ENCODE peak calls at places on chromosomes 1 and 21, in seven cellular contexts. P, A, D, F, T, Y and Q are unnamed samples.
A peak's percentile ranks its signal among the peaks of the same experiment; 100 is the strongest.

GRCh38 chr1:92556350-92556749 is 69.6 kb upstream of the GFI1 start:
- DNase-seq in P (no peak), A (no peak), D (no peak), F (no peak), T (no peak), Y (no peak), Q (no peak)

GRCh38 chr1:226479432-226479831 is 69.1 kb upstream of the STUM start:
- DNase-seq in P (no peak), A (no peak), D (no peak), F (no peak), T (no peak), Y (no peak), Q (peak; percentile 52)

GRCh38 chr21:15472641-15473040 is 257.1 kb upstream of the USP25 start:
- DNase-seq in P (no peak), A (no peak), D (no peak), F (no peak), T (no peak), Y (no peak), Q (no peak)

GRCh38 chr1:29208462-29208861 is 22.3 kb downstream of the MECR start:
- DNase-seq in P (no peak), A (no peak), D (no peak), F (no peak), T (no peak), Y (no peak), Q (no peak)

GRCh38 chr1:99849744-99850457 is at the start of gene AGL:
- DNase-seq in P (peak; percentile 87), A (peak; percentile 76), D (peak; percentile 48), F (peak; percentile 37), T (peak; percentile 85), Y (peak; percentile 28), Q (peak; percentile 37)

GRCh38 chr21:27532081-27532480 is 565.2 kb upstream of the ADAMTS5 start:
- DNase-seq in P (no peak), A (no peak), D (no peak), F (no peak), T (no peak), Y (no peak), Q (no peak)

GRCh38 chr1:52544665-52545525 is 8.0 kb downstream of the TUT4 start:
- DNase-seq in P (no peak), A (no peak), D (no peak), F (no peak), T (no peak), Y (no peak), Q (no peak)

GRCh38 chr1:202179828-202180750 is 13.5 kb upstream of the LGR6 start:
- DNase-seq in P (no peak), A (no peak), D (no peak), F (no peak), T (no peak), Y (no peak), Q (no peak)

GRCh38 chr1:66364578-66365391 is 169.2 kb upstream of the SGIP1 start:
- DNase-seq in P (no peak), A (no peak), D (no peak), F (no peak), T (no peak), Y (no peak), Q (peak; percentile 74)

GRCh38 chr1:159012495-159012894 is 2.8 kb downstream of the IFI16 start:
- DNase-seq in P (peak; percentile 58), A (no peak), D (no peak), F (no peak), T (peak; percentile 51), Y (no peak), Q (no peak)

GRCh38 chr1:207084701-207085180 is 3.9 kb upstream of the C4BPB start:
- DNase-seq in P (peak; percentile 53), A (peak; percentile 35), D (no peak), F (peak; percentile 8), T (peak; percentile 63), Y (no peak), Q (no peak)

GRCh38 chr21:34782666-34783365 is 114.0 kb downstream of the CLIC6 start:
- DNase-seq in P (no peak), A (no peak), D (no peak), F (no peak), T (no peak), Y (no peak), Q (no peak)

GRCh38 chr21:28554660-28555475 is 437.8 kb downstream of the LTN1 start:
- DNase-seq in P (no peak), A (no peak), D (no peak), F (no peak), T (no peak), Y (no peak), Q (no peak)

GRCh38 chr1:197862671-197863070 is 39.8 kb upstream of the C1orf53 start:
- DNase-seq in P (no peak), A (no peak), D (no peak), F (no peak), T (no peak), Y (no peak), Q (peak; percentile 2)

GRCh38 chr1:80778094-80778840 is 1022.5 kb upstream of the ADGRL2 start:
- DNase-seq in P (no peak), A (no peak), D (no peak), F (no peak), T (no peak), Y (no peak), Q (no peak)

GRCh38 chr21:39863111-39863510 is 4.1 kb upstream of the PCP4 start:
- DNase-seq in P (no peak), A (no peak), D (no peak), F (no peak), T (no peak), Y (no peak), Q (peak; percentile 12)

DNA sequence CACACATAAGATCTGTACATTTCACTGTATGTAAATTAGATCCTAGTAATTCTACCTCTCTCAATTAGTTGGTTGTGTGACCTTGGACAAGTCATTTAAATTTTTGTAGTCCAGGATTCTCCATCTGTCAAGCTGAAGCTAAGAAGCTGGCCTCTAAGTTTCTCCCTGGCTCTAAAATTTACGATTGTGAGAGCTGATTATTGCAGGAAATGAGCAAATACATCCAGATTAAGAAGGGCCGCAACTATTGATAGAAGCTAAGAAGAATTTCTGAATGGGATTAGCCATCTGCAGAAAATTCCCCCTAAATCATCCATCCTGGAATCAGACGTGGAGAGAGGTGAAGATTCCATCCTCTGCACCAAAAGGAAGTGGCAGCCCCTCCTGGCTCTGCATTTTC is 55.0 kb downstream of the HIVEP3 start:
- DNase-seq in P (no peak), A (no peak), D (no peak), F (no peak), T (no peak), Y (no peak), Q (no peak)
- H3K27ac ChIP-seq in P (no peak overlapping the region), A (no peak overlapping the region), D (no peak overlapping the region), F (no peak overlapping the region), T (no peak overlapping the region), Y (no peak overlapping the region), Q (no peak overlapping the region)

GRCh38 chr1:84582802-84583587 is 8.8 kb upstream of the CTBS start:
- DNase-seq in P (no peak), A (no peak), D (no peak), F (no peak), T (no peak), Y (no peak), Q (no peak)

GRCh38 chr1:84585803-84586202 is 11.6 kb upstream of the CTBS start:
- DNase-seq in P (no peak), A (no peak), D (no peak), F (no peak), T (no peak), Y (no peak), Q (no peak)

GRCh38 chr1:84581648-84582047 is 7.4 kb upstream of the CTBS start:
- DNase-seq in P (no peak), A (no peak), D (no peak), F (no peak), T (no peak), Y (no peak), Q (no peak)

GRCh38 chr1:84584126-84584525 is 9.9 kb upstream of the CTBS start:
- DNase-seq in P (no peak), A (no peak), D (no peak), F (no peak), T (no peak), Y (no peak), Q (no peak)

GRCh38 chr1:84583648-84584047 is 9.4 kb upstream of the CTBS start:
- DNase-seq in P (no peak), A (no peak), D (no peak), F (no peak), T (no peak), Y (no peak), Q (no peak)
- H3K27ac ChIP-seq in P (no peak overlapping the region), A (no peak overlapping the region), D (no peak overlapping the region), F (no peak overlapping the region), T (no peak overlapping the region), Y (no peak overlapping the region), Q (no peak overlapping the region)

GRCh38 chr1:234719454-234720258 is 109.7 kb upstream of the IRF2BP2 start:
- DNase-seq in P (no peak), A (no peak), D (no peak), F (no peak), T (no peak), Y (no peak), Q (no peak)

GRCh38 chr1:234715252-234715945 is 105.4 kb upstream of the IRF2BP2 start:
- DNase-seq in P (no peak), A (no peak), D (no peak), F (no peak), T (no peak), Y (no peak), Q (no peak)

GRCh38 chr1:234718509-234719453 is 108.8 kb upstream of the IRF2BP2 start:
- DNase-seq in P (no peak), A (no peak), D (no peak), F (no peak), T (no peak), Y (no peak), Q (no peak)

GRCh38 chr1:234713859-234714258 is 103.9 kb upstream of the IRF2BP2 start:
- DNase-seq in P (no peak), A (no peak), D (no peak), F (no peak), T (no peak), Y (no peak), Q (no peak)

DNA sequence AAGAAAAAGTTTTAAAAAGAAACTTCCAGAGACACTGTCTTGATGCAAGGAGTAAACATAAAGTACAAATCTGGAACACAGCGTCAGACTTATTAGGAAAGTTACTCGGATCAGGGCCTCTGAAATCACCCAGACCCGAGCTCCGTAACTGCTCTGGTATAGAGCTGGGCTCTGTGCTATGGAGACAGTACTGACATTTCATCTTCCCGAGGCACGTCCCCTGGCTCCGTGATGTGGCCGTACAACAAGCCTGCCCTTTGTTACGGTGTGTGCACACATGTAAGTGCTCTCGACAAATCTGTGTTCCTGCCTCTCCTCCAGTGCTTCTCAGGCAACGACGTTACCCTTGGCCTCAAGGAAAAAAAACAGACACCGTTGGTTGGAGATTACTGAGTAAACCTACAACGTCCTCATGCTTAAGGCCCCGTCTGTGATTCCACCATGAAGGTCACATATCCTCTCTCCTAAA is 107.0 kb upstream of the IRF2BP2 start:
- DNase-seq in P (no peak), A (no peak), D (no peak), F (no peak), T (no peak), Y (no peak), Q (no peak)
- H3K27ac ChIP-seq in P (no peak overlapping the region), A (no peak overlapping the region), D (peak overlapping the region; percentile 63), F (no peak overlapping the region), T (no peak overlapping the region), Y (no peak overlapping the region), Q (no peak overlapping the region)

DNA sequence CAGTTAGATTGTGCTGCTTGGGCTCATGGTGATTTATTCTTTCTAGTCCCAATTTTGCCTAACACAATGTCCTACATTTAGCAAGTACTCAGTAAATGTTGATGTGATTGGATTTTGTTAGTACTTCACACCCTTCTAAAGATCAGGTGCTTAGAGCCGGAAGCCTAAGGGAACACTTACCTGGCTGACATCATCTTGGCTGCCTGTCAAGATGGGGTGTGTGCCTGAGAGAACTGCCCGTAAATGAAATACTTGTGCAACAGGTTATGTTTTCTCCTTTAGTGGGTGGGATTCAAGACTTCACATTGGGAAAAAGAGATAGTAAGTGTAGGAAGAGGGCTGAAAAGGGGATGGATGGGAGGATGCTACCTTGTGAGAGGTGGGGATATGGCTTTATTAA is 75.5 kb upstream of the MACF1 start:
- DNase-seq in P (no peak), A (no peak), D (no peak), F (no peak), T (no peak), Y (no peak), Q (no peak)
- H3K27ac ChIP-seq in P (no peak overlapping the region), A (no peak overlapping the region), D (no peak overlapping the region), F (no peak overlapping the region), T (no peak overlapping the region), Y (peak overlapping the region; percentile 89), Q (peak overlapping the region; percentile 97)